ENCODE peak calls at places on chromosome 20, in ten cellular contexts. One of them, this sample, is unnamed.

GRCh38 chr20:7161690-7162089 is 394.2 kb downstream of the BMP2 start:
- DNase-seq in GM03348: no peak
- DNase-seq in RWPE1: peak; percentile 17
- DNase-seq in ELR: no peak
- DNase-seq in CD4-positive, alpha-beta T cell: no peak
- DNase-seq in RKO: peak; percentile 46
- DNase-seq in mammary epithelial cell: peak; percentile 25
- DNase-seq in activated T-helper 1 cell treated with anti-CD3 and anti-CD28 coated beads, Interleukin-2, amount 50 U/mL, for 16 hours: no peak
- DNase-seq in endothelial cell: peak; percentile 7
- DNase-seq in activated T-cell treated with anti-CD3 and anti-CD28 coated beads, Interleukin-2, amount 50 U/mL, for 4 hours: no peak
- DNase-seq in this sample: no peak

GRCh38 chr20:37994512-37994911 is 38.7 kb downstream of the TTI1 start:
- DNase-seq in RKO: no peak
- DNase-seq in ELR: peak; percentile 74
- DNase-seq in mammary epithelial cell: peak; percentile 70
- DNase-seq in GM03348: peak; percentile 42
- DNase-seq in endothelial cell: no peak
- DNase-seq in activated T-helper 1 cell treated with anti-CD3 and anti-CD28 coated beads, Interleukin-2, amount 50 U/mL, for 16 hours: no peak
- DNase-seq in CD4-positive, alpha-beta T cell: no peak
- DNase-seq in RWPE1: peak; percentile 99
- DNase-seq in activated T-cell treated with anti-CD3 and anti-CD28 coated beads, Interleukin-2, amount 50 U/mL, for 4 hours: no peak
- DNase-seq in this sample: peak; percentile 13

GRCh38 chr20:34639755-34640222 is 37.1 kb downstream of the PIGU start:
- DNase-seq in ELR: no peak
- DNase-seq in RKO: no peak
- DNase-seq in endothelial cell: no peak
- DNase-seq in CD4-positive, alpha-beta T cell: no peak
- DNase-seq in GM03348: no peak
- DNase-seq in RWPE1: no peak
- DNase-seq in mammary epithelial cell: no peak
- DNase-seq in activated T-helper 1 cell treated with anti-CD3 and anti-CD28 coated beads, Interleukin-2, amount 50 U/mL, for 16 hours: no peak
- DNase-seq in activated T-cell treated with anti-CD3 and anti-CD28 coated beads, Interleukin-2, amount 50 U/mL, for 4 hours: no peak
- DNase-seq in this sample: no peak

GRCh38 chr20:61560361-61560853 is 308.3 kb downstream of the CDH4 start:
- DNase-seq in endothelial cell: no peak
- DNase-seq in activated T-cell treated with anti-CD3 and anti-CD28 coated beads, Interleukin-2, amount 50 U/mL, for 4 hours: no peak
- DNase-seq in CD4-positive, alpha-beta T cell: no peak
- DNase-seq in ELR: peak; percentile 57
- DNase-seq in activated T-helper 1 cell treated with anti-CD3 and anti-CD28 coated beads, Interleukin-2, amount 50 U/mL, for 16 hours: no peak
- DNase-seq in RWPE1: peak; percentile 27
- DNase-seq in RKO: no peak
- DNase-seq in GM03348: peak; percentile 63
- DNase-seq in mammary epithelial cell: peak; percentile 6
- DNase-seq in this sample: no peak

GRCh38 chr20:11675920-11676617 is 241.6 kb upstream of the BTBD3 start:
- DNase-seq in activated T-helper 1 cell treated with anti-CD3 and anti-CD28 coated beads, Interleukin-2, amount 50 U/mL, for 16 hours: no peak
- DNase-seq in RWPE1: no peak
- DNase-seq in mammary epithelial cell: no peak
- DNase-seq in RKO: no peak
- DNase-seq in GM03348: peak; percentile 18
- DNase-seq in ELR: no peak
- DNase-seq in CD4-positive, alpha-beta T cell: no peak
- DNase-seq in activated T-cell treated with anti-CD3 and anti-CD28 coated beads, Interleukin-2, amount 50 U/mL, for 4 hours: no peak
- DNase-seq in endothelial cell: no peak
- DNase-seq in this sample: no peak

GRCh38 chr20:52484438-52484837 is 292.9 kb upstream of the ZFP64 start:
- DNase-seq in RKO: no peak
- DNase-seq in activated T-helper 1 cell treated with anti-CD3 and anti-CD28 coated beads, Interleukin-2, amount 50 U/mL, for 16 hours: no peak
- DNase-seq in CD4-positive, alpha-beta T cell: no peak
- DNase-seq in activated T-cell treated with anti-CD3 and anti-CD28 coated beads, Interleukin-2, amount 50 U/mL, for 4 hours: no peak
- DNase-seq in endothelial cell: no peak
- DNase-seq in mammary epithelial cell: peak; percentile 0
- DNase-seq in RWPE1: peak; percentile 81
- DNase-seq in ELR: peak; percentile 76
- DNase-seq in GM03348: peak; percentile 79
- DNase-seq in this sample: no peak

GRCh38 chr20:23446505-23446904 is 6.2 kb downstream of the CST11 start:
- DNase-seq in mammary epithelial cell: no peak
- DNase-seq in ELR: peak; percentile 47
- DNase-seq in GM03348: peak; percentile 31
- DNase-seq in endothelial cell: peak; percentile 80
- DNase-seq in activated T-helper 1 cell treated with anti-CD3 and anti-CD28 coated beads, Interleukin-2, amount 50 U/mL, for 16 hours: no peak
- DNase-seq in CD4-positive, alpha-beta T cell: no peak
- DNase-seq in RWPE1: no peak
- DNase-seq in RKO: peak; percentile 23
- DNase-seq in activated T-cell treated with anti-CD3 and anti-CD28 coated beads, Interleukin-2, amount 50 U/mL, for 4 hours: no peak
- DNase-seq in this sample: no peak

GRCh38 chr20:23624307-23624706 is 13.4 kb downstream of the CST3 start:
- DNase-seq in mammary epithelial cell: peak; percentile 52
- DNase-seq in activated T-helper 1 cell treated with anti-CD3 and anti-CD28 coated beads, Interleukin-2, amount 50 U/mL, for 16 hours: no peak
- DNase-seq in activated T-cell treated with anti-CD3 and anti-CD28 coated beads, Interleukin-2, amount 50 U/mL, for 4 hours: no peak
- DNase-seq in ELR: peak; percentile 36
- DNase-seq in RKO: no peak
- DNase-seq in RWPE1: no peak
- DNase-seq in endothelial cell: no peak
- DNase-seq in CD4-positive, alpha-beta T cell: no peak
- DNase-seq in GM03348: no peak
- DNase-seq in this sample: no peak

GRCh38 chr20:51640743-51641142 is 98.2 kb upstream of the NFATC2 start:
- DNase-seq in mammary epithelial cell: no peak
- DNase-seq in endothelial cell: no peak
- DNase-seq in RWPE1: no peak
- DNase-seq in CD4-positive, alpha-beta T cell: no peak
- DNase-seq in activated T-helper 1 cell treated with anti-CD3 and anti-CD28 coated beads, Interleukin-2, amount 50 U/mL, for 16 hours: no peak
- DNase-seq in RKO: no peak
- DNase-seq in activated T-cell treated with anti-CD3 and anti-CD28 coated beads, Interleukin-2, amount 50 U/mL, for 4 hours: no peak
- DNase-seq in GM03348: no peak
- DNase-seq in ELR: peak; percentile 24
- DNase-seq in this sample: no peak

GRCh38 chr20:38460040-38460623 is 12.5 kb upstream of the RALGAPB start:
- DNase-seq in RKO: peak; percentile 78
- DNase-seq in activated T-cell treated with anti-CD3 and anti-CD28 coated beads, Interleukin-2, amount 50 U/mL, for 4 hours: no peak
- DNase-seq in ELR: peak; percentile 95
- DNase-seq in CD4-positive, alpha-beta T cell: no peak
- DNase-seq in RWPE1: peak; percentile 94
- DNase-seq in activated T-helper 1 cell treated with anti-CD3 and anti-CD28 coated beads, Interleukin-2, amount 50 U/mL, for 16 hours: no peak
- DNase-seq in endothelial cell: no peak
- DNase-seq in GM03348: no peak
- DNase-seq in mammary epithelial cell: peak; percentile 88
- DNase-seq in this sample: no peak

GRCh38 chr20:55253765-55254164 is 751.6 kb downstream of the CBLN4 start:
- DNase-seq in RWPE1: no peak
- DNase-seq in endothelial cell: no peak
- DNase-seq in ELR: no peak
- DNase-seq in CD4-positive, alpha-beta T cell: no peak
- DNase-seq in mammary epithelial cell: peak; percentile 6
- DNase-seq in activated T-helper 1 cell treated with anti-CD3 and anti-CD28 coated beads, Interleukin-2, amount 50 U/mL, for 16 hours: no peak
- DNase-seq in activated T-cell treated with anti-CD3 and anti-CD28 coated beads, Interleukin-2, amount 50 U/mL, for 4 hours: no peak
- DNase-seq in GM03348: no peak
- DNase-seq in RKO: no peak
- DNase-seq in this sample: no peak

GRCh38 chr20:23363257-23363649 is 1.3 kb downstream of the GZF1 start:
- DNase-seq in RWPE1: no peak
- DNase-seq in ELR: no peak
- DNase-seq in activated T-helper 1 cell treated with anti-CD3 and anti-CD28 coated beads, Interleukin-2, amount 50 U/mL, for 16 hours: no peak
- DNase-seq in endothelial cell: no peak
- DNase-seq in CD4-positive, alpha-beta T cell: no peak
- DNase-seq in GM03348: no peak
- DNase-seq in RKO: no peak
- DNase-seq in mammary epithelial cell: no peak
- DNase-seq in activated T-cell treated with anti-CD3 and anti-CD28 coated beads, Interleukin-2, amount 50 U/mL, for 4 hours: no peak
- DNase-seq in this sample: no peak

GRCh38 chr20:56826306-56826970 is 197.3 kb downstream of the TFAP2C start:
- DNase-seq in CD4-positive, alpha-beta T cell: no peak
- DNase-seq in RWPE1: no peak
- DNase-seq in RKO: no peak
- DNase-seq in endothelial cell: no peak
- DNase-seq in mammary epithelial cell: no peak
- DNase-seq in activated T-cell treated with anti-CD3 and anti-CD28 coated beads, Interleukin-2, amount 50 U/mL, for 4 hours: no peak
- DNase-seq in GM03348: peak; percentile 87
- DNase-seq in activated T-helper 1 cell treated with anti-CD3 and anti-CD28 coated beads, Interleukin-2, amount 50 U/mL, for 16 hours: no peak
- DNase-seq in ELR: peak; percentile 28
- DNase-seq in this sample: no peak

This sample was measured in hypothalamus.